ENCODE peak calls at places on chromosomes 12 and 14, in ten cellular contexts. One of them, this sample, is unnamed.

GRCh38 chr12:23354800-23355199 is 594.7 kb downstream of the SOX5 start:
- DNase-seq in WERI-Rb-1: no peak
- DNase-seq in CD8-positive, alpha-beta T cell: no peak
- DNase-seq in DND-41: no peak
- DNase-seq in AG10803: no peak
- DNase-seq in GM12865: no peak
- DNase-seq in mammary epithelial cell: no peak
- DNase-seq in activated CD8-positive, alpha-beta T cell treated with anti-CD3 and anti-CD28 coated beads for 36 hours: no peak
- DNase-seq in Caco-2: no peak
- DNase-seq in adrenal gland: no peak
- DNase-seq in this sample: no peak

GRCh38 chr12:26425587-26426260 is 230.4 kb downstream of the SSPN start:
- DNase-seq in WERI-Rb-1: no peak
- DNase-seq in CD8-positive, alpha-beta T cell: no peak
- DNase-seq in DND-41: no peak
- DNase-seq in AG10803: no peak
- DNase-seq in GM12865: peak
- DNase-seq in mammary epithelial cell: no peak
- DNase-seq in activated CD8-positive, alpha-beta T cell treated with anti-CD3 and anti-CD28 coated beads for 36 hours: no peak
- DNase-seq in Caco-2: no peak
- DNase-seq in adrenal gland: no peak
- DNase-seq in this sample: peak

GRCh38 chr14:51304956-51305355 is 64.9 kb downstream of the TMX1 start:
- DNase-seq in WERI-Rb-1: no peak
- DNase-seq in CD8-positive, alpha-beta T cell: no peak
- DNase-seq in DND-41: no peak
- DNase-seq in AG10803: peak
- DNase-seq in GM12865: no peak
- DNase-seq in mammary epithelial cell: peak
- DNase-seq in activated CD8-positive, alpha-beta T cell treated with anti-CD3 and anti-CD28 coated beads for 36 hours: peak
- DNase-seq in Caco-2: no peak
- DNase-seq in adrenal gland: no peak
- DNase-seq in this sample: no peak

GRCh38 chr14:24337144-24337823 is 2.4 kb upstream of the ADCY4 start:
- DNase-seq in WERI-Rb-1: no peak
- DNase-seq in CD8-positive, alpha-beta T cell: no peak
- DNase-seq in DND-41: no peak
- DNase-seq in AG10803: no peak
- DNase-seq in GM12865: no peak
- DNase-seq in mammary epithelial cell: no peak
- DNase-seq in activated CD8-positive, alpha-beta T cell treated with anti-CD3 and anti-CD28 coated beads for 36 hours: no peak
- DNase-seq in Caco-2: no peak
- DNase-seq in adrenal gland: no peak
- DNase-seq in this sample: peak

GRCh38 chr12:39503445-39503844 is 60.5 kb upstream of the KIF21A start:
- DNase-seq in WERI-Rb-1: no peak
- DNase-seq in CD8-positive, alpha-beta T cell: no peak
- DNase-seq in DND-41: no peak
- DNase-seq in AG10803: peak
- DNase-seq in GM12865: no peak
- DNase-seq in mammary epithelial cell: peak
- DNase-seq in activated CD8-positive, alpha-beta T cell treated with anti-CD3 and anti-CD28 coated beads for 36 hours: no peak
- DNase-seq in Caco-2: no peak
- DNase-seq in adrenal gland: no peak
- DNase-seq in this sample: no peak

GRCh38 chr12:122988612-122989442 is 8.3 kb downstream of the ARL6IP4 start:
- DNase-seq in WERI-Rb-1: peak
- DNase-seq in CD8-positive, alpha-beta T cell: no peak
- DNase-seq in DND-41: no peak
- DNase-seq in AG10803: no peak
- DNase-seq in GM12865: no peak
- DNase-seq in mammary epithelial cell: no peak
- DNase-seq in activated CD8-positive, alpha-beta T cell treated with anti-CD3 and anti-CD28 coated beads for 36 hours: no peak
- DNase-seq in Caco-2: no peak
- DNase-seq in adrenal gland: no peak
- DNase-seq in this sample: peak

GRCh38 chr12:55829967-55830600 is 697 bp upstream of the DNAJC14 start:
- DNase-seq in WERI-Rb-1: peak
- DNase-seq in CD8-positive, alpha-beta T cell: peak
- DNase-seq in DND-41: peak
- DNase-seq in AG10803: no peak
- DNase-seq in GM12865: peak
- DNase-seq in mammary epithelial cell: no peak
- DNase-seq in activated CD8-positive, alpha-beta T cell treated with anti-CD3 and anti-CD28 coated beads for 36 hours: peak
- DNase-seq in Caco-2: peak
- DNase-seq in adrenal gland: peak
- DNase-seq in this sample: peak

GRCh38 chr14:95190346-95190840 is 33.1 kb upstream of the DICER1 start:
- DNase-seq in WERI-Rb-1: no peak
- DNase-seq in CD8-positive, alpha-beta T cell: no peak
- DNase-seq in DND-41: no peak
- DNase-seq in AG10803: peak
- DNase-seq in GM12865: no peak
- DNase-seq in mammary epithelial cell: no peak
- DNase-seq in activated CD8-positive, alpha-beta T cell treated with anti-CD3 and anti-CD28 coated beads for 36 hours: no peak
- DNase-seq in Caco-2: no peak
- DNase-seq in adrenal gland: no peak
- DNase-seq in this sample: peak

GRCh38 chr14:49769581-49770211 is 1.7 kb downstream of the KLHDC2 start:
- DNase-seq in WERI-Rb-1: peak
- DNase-seq in CD8-positive, alpha-beta T cell: no peak
- DNase-seq in DND-41: no peak
- DNase-seq in AG10803: no peak
- DNase-seq in GM12865: no peak
- DNase-seq in mammary epithelial cell: no peak
- DNase-seq in activated CD8-positive, alpha-beta T cell treated with anti-CD3 and anti-CD28 coated beads for 36 hours: no peak
- DNase-seq in Caco-2: peak
- DNase-seq in adrenal gland: no peak
- DNase-seq in this sample: no peak

GRCh38 chr12:24095245-24095644 is 145.8 kb upstream of the SOX5 start:
- DNase-seq in WERI-Rb-1: no peak
- DNase-seq in CD8-positive, alpha-beta T cell: no peak
- DNase-seq in DND-41: no peak
- DNase-seq in AG10803: no peak
- DNase-seq in GM12865: no peak
- DNase-seq in mammary epithelial cell: no peak
- DNase-seq in activated CD8-positive, alpha-beta T cell treated with anti-CD3 and anti-CD28 coated beads for 36 hours: no peak
- DNase-seq in Caco-2: no peak
- DNase-seq in adrenal gland: no peak
- DNase-seq in this sample: no peak

GRCh38 chr12:124680863-124681778 is 113.7 kb upstream of the NCOR2 start:
- DNase-seq in WERI-Rb-1: peak
- DNase-seq in CD8-positive, alpha-beta T cell: no peak
- DNase-seq in DND-41: no peak
- DNase-seq in AG10803: peak
- DNase-seq in GM12865: peak
- DNase-seq in mammary epithelial cell: peak
- DNase-seq in activated CD8-positive, alpha-beta T cell treated with anti-CD3 and anti-CD28 coated beads for 36 hours: peak
- DNase-seq in Caco-2: peak
- DNase-seq in adrenal gland: peak
- DNase-seq in this sample: peak

GRCh38 chr14:43410631-43411030 is 1096.5 kb downstream of the FSCB start:
- DNase-seq in WERI-Rb-1: no peak
- DNase-seq in CD8-positive, alpha-beta T cell: no peak
- DNase-seq in DND-41: no peak
- DNase-seq in AG10803: no peak
- DNase-seq in GM12865: no peak
- DNase-seq in mammary epithelial cell: no peak
- DNase-seq in activated CD8-positive, alpha-beta T cell treated with anti-CD3 and anti-CD28 coated beads for 36 hours: no peak
- DNase-seq in Caco-2: peak
- DNase-seq in adrenal gland: no peak
- DNase-seq in this sample: no peak

GRCh38 chr14:68576496-68577244 is 216.2 kb downstream of the ZFP36L1 start:
- DNase-seq in WERI-Rb-1: no peak
- DNase-seq in CD8-positive, alpha-beta T cell: no peak
- DNase-seq in DND-41: no peak
- DNase-seq in AG10803: peak
- DNase-seq in GM12865: no peak
- DNase-seq in mammary epithelial cell: peak
- DNase-seq in activated CD8-positive, alpha-beta T cell treated with anti-CD3 and anti-CD28 coated beads for 36 hours: no peak
- DNase-seq in Caco-2: no peak
- DNase-seq in adrenal gland: no peak
- DNase-seq in this sample: no peak

GRCh38 chr12:131786331-131786730 is 41.9 kb upstream of the MMP17 start:
- DNase-seq in WERI-Rb-1: no peak
- DNase-seq in CD8-positive, alpha-beta T cell: no peak
- DNase-seq in DND-41: no peak
- DNase-seq in AG10803: no peak
- DNase-seq in GM12865: no peak
- DNase-seq in mammary epithelial cell: no peak
- DNase-seq in activated CD8-positive, alpha-beta T cell treated with anti-CD3 and anti-CD28 coated beads for 36 hours: no peak
- DNase-seq in Caco-2: no peak
- DNase-seq in adrenal gland: no peak
- DNase-seq in this sample: no peak

GRCh38 chr14:104888489-104889373 is 23.7 kb downstream of the CEP170B start:
- DNase-seq in WERI-Rb-1: no peak
- DNase-seq in CD8-positive, alpha-beta T cell: peak
- DNase-seq in DND-41: no peak
- DNase-seq in AG10803: no peak
- DNase-seq in GM12865: no peak
- DNase-seq in mammary epithelial cell: no peak
- DNase-seq in activated CD8-positive, alpha-beta T cell treated with anti-CD3 and anti-CD28 coated beads for 36 hours: no peak
- DNase-seq in Caco-2: no peak
- DNase-seq in adrenal gland: peak
- DNase-seq in this sample: no peak

GRCh38 chr12:127241056-127241830 is 1025.7 kb upstream of the TMEM132C start:
- DNase-seq in WERI-Rb-1: no peak
- DNase-seq in CD8-positive, alpha-beta T cell: no peak
- DNase-seq in DND-41: no peak
- DNase-seq in AG10803: peak
- DNase-seq in GM12865: no peak
- DNase-seq in mammary epithelial cell: peak
- DNase-seq in activated CD8-positive, alpha-beta T cell treated with anti-CD3 and anti-CD28 coated beads for 36 hours: no peak
- DNase-seq in Caco-2: no peak
- DNase-seq in adrenal gland: no peak
- DNase-seq in this sample: no peak

GRCh38 chr12:107586256-107586970 is 99.2 kb upstream of the PWP1 start:
- DNase-seq in WERI-Rb-1: no peak
- DNase-seq in CD8-positive, alpha-beta T cell: no peak
- DNase-seq in DND-41: no peak
- DNase-seq in AG10803: no peak
- DNase-seq in GM12865: no peak
- DNase-seq in mammary epithelial cell: no peak
- DNase-seq in activated CD8-positive, alpha-beta T cell treated with anti-CD3 and anti-CD28 coated beads for 36 hours: no peak
- DNase-seq in Caco-2: no peak
- DNase-seq in adrenal gland: no peak
- DNase-seq in this sample: no peak
- TF ChIP-seq CTCF in WERI-Rb-1: no peak
- TF ChIP-seq CTCF in CD8-positive, alpha-beta T cell: no peak
- TF ChIP-seq CTCF in DND-41: no peak
- TF ChIP-seq CTCF in AG10803: no peak
- TF ChIP-seq CTCF in GM12865: no peak
- TF ChIP-seq CTCF in mammary epithelial cell: no peak
- TF ChIP-seq CTCF in activated CD8-positive, alpha-beta T cell treated with anti-CD3 and anti-CD28 coated beads for 36 hours: no peak
- TF ChIP-seq CTCF in Caco-2: no peak
- TF ChIP-seq CTCF in adrenal gland: no peak
- TF ChIP-seq CTCF in this sample: no peak

GRCh38 chr12:20549115-20549719 is 145.9 kb upstream of the SLCO1C1 start:
- DNase-seq in WERI-Rb-1: peak
- DNase-seq in CD8-positive, alpha-beta T cell: no peak
- DNase-seq in DND-41: no peak
- DNase-seq in AG10803: peak
- DNase-seq in GM12865: no peak
- DNase-seq in mammary epithelial cell: no peak
- DNase-seq in activated CD8-positive, alpha-beta T cell treated with anti-CD3 and anti-CD28 coated beads for 36 hours: no peak
- DNase-seq in Caco-2: peak
- DNase-seq in adrenal gland: no peak
- DNase-seq in this sample: no peak
- TF ChIP-seq CTCF in WERI-Rb-1: peak
- TF ChIP-seq CTCF in CD8-positive, alpha-beta T cell: no peak
- TF ChIP-seq CTCF in DND-41: peak
- TF ChIP-seq CTCF in AG10803: peak
- TF ChIP-seq CTCF in GM12865: no peak
- TF ChIP-seq CTCF in mammary epithelial cell: peak
- TF ChIP-seq CTCF in activated CD8-positive, alpha-beta T cell treated with anti-CD3 and anti-CD28 coated beads for 36 hours: no peak
- TF ChIP-seq CTCF in Caco-2: peak
- TF ChIP-seq CTCF in adrenal gland: peak
- TF ChIP-seq CTCF in this sample: peak

GRCh38 chr12:67747869-67748760 is 99.6 kb downstream of the DYRK2 start:
- DNase-seq in WERI-Rb-1: peak
- DNase-seq in CD8-positive, alpha-beta T cell: no peak
- DNase-seq in DND-41: no peak
- DNase-seq in AG10803: peak
- DNase-seq in GM12865: no peak
- DNase-seq in mammary epithelial cell: peak
- DNase-seq in activated CD8-positive, alpha-beta T cell treated with anti-CD3 and anti-CD28 coated beads for 36 hours: no peak
- DNase-seq in Caco-2: peak
- DNase-seq in adrenal gland: peak
- DNase-seq in this sample: no peak
- TF ChIP-seq CTCF in WERI-Rb-1: no peak
- TF ChIP-seq CTCF in CD8-positive, alpha-beta T cell: no peak
- TF ChIP-seq CTCF in DND-41: no peak
- TF ChIP-seq CTCF in AG10803: no peak
- TF ChIP-seq CTCF in GM12865: no peak
- TF ChIP-seq CTCF in mammary epithelial cell: no peak
- TF ChIP-seq CTCF in activated CD8-positive, alpha-beta T cell treated with anti-CD3 and anti-CD28 coated beads for 36 hours: no peak
- TF ChIP-seq CTCF in Caco-2: no peak
- TF ChIP-seq CTCF in adrenal gland: no peak
- TF ChIP-seq CTCF in this sample: no peak

DNA sequence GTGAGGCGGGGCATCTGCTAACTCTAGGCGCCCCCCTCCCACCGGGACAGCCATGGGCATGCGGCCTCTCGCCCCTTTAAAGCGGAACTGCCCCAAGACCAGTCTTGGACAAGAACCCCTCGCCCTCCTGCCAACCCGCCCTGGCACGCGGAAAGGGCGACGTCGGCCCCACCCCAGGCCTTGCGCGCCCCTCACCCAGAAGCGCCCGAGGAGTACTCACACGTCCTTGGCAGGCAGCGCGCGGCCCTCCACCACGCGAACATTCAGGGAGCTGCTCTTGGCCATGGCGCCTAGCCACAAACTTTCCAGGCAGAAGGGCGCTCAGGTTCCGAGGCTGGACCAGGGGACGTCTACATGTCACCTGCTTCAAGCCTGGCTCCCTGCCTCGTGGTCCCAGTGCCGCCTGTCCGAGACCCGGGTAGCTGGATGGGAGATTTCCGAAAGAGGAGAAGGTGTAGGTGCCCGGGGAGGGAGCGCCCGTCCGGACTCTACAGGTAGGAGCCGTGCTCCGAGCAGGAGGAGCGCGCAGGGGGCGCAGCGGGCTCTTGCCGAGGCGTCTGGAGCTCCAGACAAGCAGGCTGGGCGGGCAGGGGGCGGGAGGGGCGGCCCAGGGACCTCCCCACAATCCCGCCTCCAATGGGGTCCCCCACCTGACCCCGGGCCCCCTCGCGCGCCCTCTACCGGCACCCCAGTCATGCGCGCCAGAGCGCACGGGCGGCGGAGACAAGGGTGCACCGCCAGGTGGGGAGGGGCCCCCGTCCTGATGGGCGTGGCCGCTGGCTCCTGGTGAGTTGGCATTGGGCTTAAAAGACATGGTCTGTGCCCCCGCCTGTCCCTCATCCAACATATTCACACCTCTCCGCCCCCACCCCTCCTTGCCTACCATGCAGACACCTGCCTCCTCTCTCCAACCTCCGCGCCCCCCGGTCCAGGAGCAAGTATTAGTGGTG is at the start of gene RASAL1:
- DNase-seq in WERI-Rb-1: peak
- DNase-seq in CD8-positive, alpha-beta T cell: peak
- DNase-seq in DND-41: no peak
- DNase-seq in AG10803: no peak
- DNase-seq in GM12865: peak
- DNase-seq in mammary epithelial cell: peak
- DNase-seq in activated CD8-positive, alpha-beta T cell treated with anti-CD3 and anti-CD28 coated beads for 36 hours: peak
- DNase-seq in Caco-2: peak
- DNase-seq in adrenal gland: peak
- DNase-seq in this sample: peak
- TF ChIP-seq CTCF in WERI-Rb-1: peak
- TF ChIP-seq CTCF in CD8-positive, alpha-beta T cell: peak
- TF ChIP-seq CTCF in DND-41: no peak
- TF ChIP-seq CTCF in AG10803: no peak
- TF ChIP-seq CTCF in GM12865: peak
- TF ChIP-seq CTCF in mammary epithelial cell: peak
- TF ChIP-seq CTCF in activated CD8-positive, alpha-beta T cell treated with anti-CD3 and anti-CD28 coated beads for 36 hours: peak
- TF ChIP-seq CTCF in Caco-2: peak
- TF ChIP-seq CTCF in adrenal gland: peak
- TF ChIP-seq CTCF in this sample: peak

This sample was measured in GM13977.